ENCODE peak calls at places on chromosomes 4 and X, in nine cellular contexts. C, V, U, G, X, F, L, Y and B are unnamed samples.
A peak's percentile ranks its signal among the peaks of the same experiment; 100 is the strongest.

GRCh38 chr4:187995322-187996207 is at the start of gene ZFP42:
- DNase-seq in C (no peak), Y (peak; percentile 58), L (no peak), U (peak; percentile 81), F (no peak), X (no peak), G (no peak), V (no peak), B (no peak)

GRCh38 chrX:20487227-20487626 is 220.5 kb upstream of the RPS6KA3 start:
- DNase-seq in V (no peak), U (no peak), Y (no peak), F (no peak), X (no peak), G (no peak), L (no peak), C (no peak), B (no peak)

GRCh38 chr4:6268650-6269399 is 825 bp upstream of the WFS1 start:
- DNase-seq in C (no peak), U (no peak), L (peak; percentile 55), G (no peak), F (no peak), Y (no peak), X (no peak), V (no peak), B (no peak)

GRCh38 chr4:98283219-98284199 is 22.3 kb downstream of the RAP1GDS1 start:
- DNase-seq in Y (no peak), C (no peak), F (no peak), U (no peak), G (no peak), L (no peak), V (no peak), X (no peak), B (no peak)

GRCh38 chr4:56641494-56642051 is 39.5 kb downstream of the HOPX start:
- DNase-seq in C (no peak), F (no peak), Y (no peak), V (peak; percentile 79), L (no peak), U (no peak), X (peak; percentile 62), G (no peak), B (peak; percentile 76)

GRCh38 chr4:82560853-82561744 is 689 bp downstream of the TMEM150C start:
- DNase-seq in F (no peak), X (peak; percentile 22), V (no peak), U (no peak), C (no peak), Y (peak; percentile 84), G (no peak), L (peak; percentile 22), B (no peak)

GRCh38 chr4:138910914-138911336 is 104.7 kb upstream of the NOCT start:
- DNase-seq in V (peak; percentile 55), G (no peak), Y (peak; percentile 50), U (peak; percentile 47), L (peak; percentile 99), X (peak; percentile 99), C (peak; percentile 86), F (no peak), B (peak; percentile 47)

GRCh38 chr4:160194716-160195115 is 1091.8 kb downstream of the RAPGEF2 start:
- DNase-seq in G (no peak), V (no peak), C (no peak), U (no peak), F (no peak), Y (peak; percentile 11), L (no peak), X (no peak), B (no peak)

GRCh38 chrX:257681-258289 is 23.4 kb upstream of the PLCXD1 start:
- DNase-seq in Y (no peak), U (peak; percentile 5), G (no peak), X (no peak), C (peak; percentile 83), L (no peak), V (no peak), F (no peak), B (no peak)

GRCh38 chrX:107678957-107679740 is 50.8 kb downstream of the PRPS1 start:
- DNase-seq in U (no peak), G (no peak), L (no peak), X (peak; percentile 58), V (peak; percentile 78), F (peak; percentile 86), Y (no peak), C (no peak), B (no peak)

GRCh38 chr4:65508169-65508568 is 162.1 kb downstream of the EPHA5 start:
- DNase-seq in U (no peak), X (peak; percentile 10), L (no peak), C (no peak), V (peak; percentile 30), Y (no peak), F (no peak), G (no peak), B (peak; percentile 82)

GRCh38 chr4:147334478-147334877 is 146.4 kb upstream of the EDNRA start:
- DNase-seq in C (no peak), G (no peak), L (no peak), U (no peak), Y (no peak), X (peak; percentile 17), V (no peak), F (no peak), B (peak; percentile 48)

GRCh38 chr4:8847331-8847730 is 24.3 kb downstream of the HMX1 start:
- DNase-seq in V (no peak), X (no peak), Y (no peak), C (peak; percentile 57), F (no peak), G (no peak), L (no peak), U (no peak), B (no peak)

GRCh38 chr4:83686166-83686565 is 150.3 kb downstream of the GPAT3 start:
- DNase-seq in Y (no peak), C (no peak), V (no peak), X (no peak), U (no peak), F (no peak), G (no peak), L (no peak), B (no peak)

GRCh38 chr4:154741877-154742851 is 1.6 kb upstream of the LRAT start:
- DNase-seq in Y (peak; percentile 73), X (no peak), V (no peak), C (no peak), L (no peak), F (no peak), G (peak; percentile 15), U (peak; percentile 37), B (no peak)

GRCh38 chr4:123825596-123826291 is 429.1 kb downstream of the SPRY1 start:
- DNase-seq in L (no peak), F (no peak), V (no peak), C (no peak), Y (no peak), G (no peak), X (no peak), U (no peak), B (peak; percentile 51)

GRCh38 chrX:41475166-41475565 is 28.0 kb downstream of the NYX start:
- DNase-seq in X (no peak), F (no peak), C (no peak), G (no peak), L (no peak), V (no peak), U (peak; percentile 44), Y (no peak), B (no peak)

GRCh38 chr4:94349193-94349592 is 6.6 kb upstream of the HPGDS start:
- DNase-seq in Y (no peak), U (no peak), F (no peak), G (no peak), L (no peak), V (no peak), C (no peak), X (peak; percentile 20), B (no peak)

GRCh38 chrX:137878401-137878800 is 312.5 kb downstream of the ZIC3 start:
- DNase-seq in Y (no peak), F (no peak), X (no peak), L (no peak), G (no peak), C (no peak), V (no peak), U (no peak), B (no peak)

GRCh38 chr4:122845066-122845465 is 18.4 kb downstream of the FGF2 start:
- DNase-seq in Y (no peak), U (no peak), L (no peak), V (no peak), X (no peak), C (no peak), G (no peak), F (no peak), B (no peak)

GRCh38 chrX:114924846-114925245 is 92.6 kb downstream of the IL13RA2 start:
- DNase-seq in G (no peak), V (no peak), X (no peak), C (no peak), F (no peak), L (no peak), U (no peak), Y (no peak), B (peak; percentile 40)

GRCh38 chr4:75848891-75849290 is 53.4 kb downstream of the PPEF2 start:
- DNase-seq in F (no peak), Y (no peak), V (no peak), C (no peak), U (no peak), G (no peak), X (peak; percentile 37), L (no peak), B (no peak)

GRCh38 chr4:42151568-42152506 is 618 bp downstream of the BEND4 start:
- DNase-seq in L (peak; percentile 67), F (no peak), G (peak; percentile 91), U (peak; percentile 89), V (no peak), X (no peak), C (no peak), Y (peak; percentile 86), B (no peak)

GRCh38 chrX:53435997-53436396 is 1.8 kb upstream of the HSD17B10 start:
- DNase-seq in V (no peak), Y (no peak), G (peak; percentile 71), C (no peak), U (peak; percentile 51), X (peak; percentile 77), L (peak; percentile 65), F (peak; percentile 70), B (no peak)

GRCh38 chrX:87409113-87409841 is 108.3 kb upstream of the KLHL4 start:
- DNase-seq in F (no peak), L (no peak), C (peak; percentile 90), G (no peak), U (peak; percentile 7), Y (no peak), V (peak; percentile 78), X (peak; percentile 95), B (peak; percentile 71)

GRCh38 chr4:76197001-76197743 is 16.5 kb downstream of the SCARB2 start:
- DNase-seq in X (no peak), L (peak; percentile 37), Y (no peak), U (no peak), C (no peak), V (no peak), F (no peak), G (no peak), B (no peak)

GRCh38 chr4:135741583-135741982 is 1540.0 kb upstream of the PABPC4L start:
- DNase-seq in V (no peak), X (no peak), U (peak; percentile 10), G (no peak), L (no peak), C (no peak), F (no peak), Y (no peak), B (no peak)

GRCh38 chr4:37685211-37685725 is 908 bp downstream of the RELL1 start:
- DNase-seq in Y (no peak), G (no peak), F (peak; percentile 82), X (peak; percentile 49), C (no peak), U (no peak), V (no peak), L (no peak), B (no peak)

GRCh38 chrX:46620505-46620904 is 46.9 kb downstream of the CHST7 start:
- DNase-seq in V (no peak), L (no peak), Y (no peak), F (no peak), G (no peak), C (no peak), U (no peak), X (no peak), B (no peak)